ENCODE peak calls at places on chromosomes 6 and 20, in four cellular contexts. O is body of pancreas, U is endothelial cell, T is T follicular helper cell. S is an unnamed sample.

GRCh38 chr6:146359123-146359522 is 184.5 kb upstream of the RAB32 start:
- DNase-seq in U (no peak), T (no peak), O (no peak), S (no peak)

GRCh38 chr6:146543211-146543939 is at the start of gene RAB32:
- DNase-seq in T (no peak), O (peak; percentile 92), U (peak; percentile 96), S (peak; percentile 80)

GRCh38 chr20:32987044-32987825 is 17.0 kb downstream of the SUN5 start:
- DNase-seq in U (no peak), O (no peak), T (no peak), S (no peak)

GRCh38 chr6:21996425-21997207 is 300.2 kb downstream of the PRL start:
- DNase-seq in T (no peak), O (no peak), U (no peak), S (no peak)

GRCh38 chr6:163001341-163001740 is 273.6 kb downstream of the PACRG start:
- DNase-seq in T (no peak), O (no peak), U (no peak), S (no peak)

GRCh38 chr6:136656121-136656520 is 105.9 kb upstream of the MAP7 start:
- DNase-seq in T (no peak), O (no peak), U (no peak), S (no peak)

GRCh38 chr6:166330612-166331011 is 11.7 kb downstream of the SFT2D1 start:
- DNase-seq in O (peak; percentile 48), U (peak; percentile 76), T (no peak), S (peak; percentile 51)

GRCh38 chr20:45370571-45371204 is 7.4 kb downstream of the TP53TG5 start:
- DNase-seq in T (no peak), O (no peak), U (no peak), S (no peak)

GRCh38 chr6:161134550-161135298 is 139.1 kb downstream of the AGPAT4 start:
- DNase-seq in O (no peak), U (no peak), T (no peak), S (no peak)

GRCh38 chr6:44020664-44021425 is 106.4 kb downstream of the MRPL14 start:
- DNase-seq in O (no peak), U (no peak), T (no peak), S (no peak)

GRCh38 chr20:2402271-2402980 is 21.7 kb downstream of the TGM6 start:
- DNase-seq in T (no peak), O (no peak), U (no peak), S (no peak)

GRCh38 chr6:3873051-3873450 is 23.9 kb downstream of the FAM50B start:
- DNase-seq in U (no peak), T (no peak), O (no peak), S (no peak)

GRCh38 chr6:41469951-41470340 is 76.2 kb upstream of the FOXP4 start:
- DNase-seq in T (no peak), U (no peak), O (no peak), S (no peak)

GRCh38 chr20:35502352-35502751 is 27.1 kb downstream of the C20orf173 start:
- DNase-seq in T (no peak), U (no peak), O (no peak), S (no peak)

GRCh38 chr6:52595796-52596130 is 18.9 kb upstream of the TRAM2 start:
- DNase-seq in U (no peak), T (no peak), O (no peak), S (no peak)

GRCh38 chr6:85494551-85495337 is 44.9 kb downstream of the NT5E start:
- DNase-seq in O (no peak), T (no peak), U (no peak), S (no peak)

GRCh38 chr20:11918280-11918952 is 723 bp downstream of the BTBD3 start:
- DNase-seq in O (no peak), T (no peak), U (no peak), S (no peak)

S was measured in neuronal stem cell.